ENCODE peak calls at places on chromosomes 6 and 20, in five cellular contexts. P, D, O, S and G are unnamed samples.
A peak's percentile ranks its signal among the peaks of the same experiment; 100 is the strongest.

GRCh38 chr20:38932457-38933120 is 6.4 kb downstream of the FAM83D start:
- DNase-seq in D (no peak), P (peak; percentile 44), O (peak; percentile 50), S (no peak), G (no peak)

GRCh38 chr20:34401741-34402455 is 38.8 kb downstream of the ITCH start:
- DNase-seq in S (no peak), P (no peak), D (no peak), O (no peak), G (no peak)

GRCh38 chr6:71886184-71887005 is at the start of gene RIMS1:
- DNase-seq in P (peak; percentile 11), O (peak; percentile 37), S (no peak), D (peak; percentile 39), G (no peak)

GRCh38 chr20:51531141-51531710 is 11.3 kb downstream of the NFATC2 start:
- DNase-seq in O (peak; percentile 39), P (no peak), S (no peak), D (peak; percentile 95), G (no peak)

GRCh38 chr6:24330137-24330732 is 27.6 kb downstream of the DCDC2 start:
- DNase-seq in S (no peak), P (no peak), D (peak; percentile 83), O (no peak), G (no peak)

GRCh38 chr6:84623956-84624680 is 140.3 kb downstream of the TBX18 start:
- DNase-seq in O (peak; percentile 88), S (no peak), P (peak; percentile 64), D (peak; percentile 77), G (no peak)

GRCh38 chr6:11337306-11337705 is 104.8 kb upstream of the NEDD9 start:
- DNase-seq in S (no peak), D (no peak), O (no peak), P (no peak), G (no peak)

GRCh38 chr20:46354207-46354555 is 45.9 kb upstream of the CDH22 start:
- DNase-seq in O (no peak), S (no peak), D (no peak), P (no peak), G (no peak)

GRCh38 chr6:56984374-56984773 is 29.5 kb downstream of the BEND6 start:
- DNase-seq in P (no peak), S (no peak), D (no peak), O (no peak), G (no peak)

GRCh38 chr6:42960243-42961019 is at the start of gene GNMT:
- DNase-seq in P (peak; percentile 47), S (no peak), D (peak; percentile 62), O (peak; percentile 34), G (peak; percentile 71)

GRCh38 chr6:66558189-66558588 is 851.2 kb upstream of the EYS start:
- DNase-seq in O (no peak), P (no peak), S (no peak), D (no peak), G (no peak)

GRCh38 chr6:53408826-53409225 is 60.1 kb upstream of the ELOVL5 start:
- DNase-seq in O (no peak), S (no peak), P (no peak), D (no peak), G (no peak)

GRCh38 chr6:85468326-85468725 is 18.4 kb downstream of the NT5E start:
- DNase-seq in S (no peak), P (no peak), O (peak; percentile 77), D (peak; percentile 73), G (no peak)

GRCh38 chr6:28408076-28408802 is 8.7 kb upstream of the ZSCAN12 start:
- DNase-seq in P (no peak), D (peak; percentile 47), S (no peak), O (no peak), G (no peak)

GRCh38 chr20:62352402-62353288 is 14.5 kb downstream of the LAMA5 start:
- DNase-seq in S (peak; percentile 61), O (no peak), D (peak; percentile 90), P (peak; percentile 87), G (peak; percentile 91)

GRCh38 chr6:3545156-3545555 is 88.3 kb upstream of the SLC22A23 start:
- DNase-seq in P (no peak), S (no peak), D (no peak), O (no peak), G (no peak)

GRCh38 chr6:99426454-99426762 is 1.3 kb upstream of the PNISR start:
- DNase-seq in S (no peak), P (no peak), O (no peak), D (no peak), G (no peak)

GRCh38 chr6:25612666-25613065 is 39.3 kb upstream of the SCGN start:
- DNase-seq in S (no peak), D (no peak), O (peak; percentile 28), P (no peak), G (no peak)

GRCh38 chr20:25237610-25238318 is 10.1 kb upstream of the PYGB start:
- DNase-seq in P (peak; percentile 78), O (peak; percentile 100), S (peak; percentile 39), D (peak; percentile 98), G (peak; percentile 84)

GRCh38 chr6:121932071-121933009 is 467.1 kb upstream of the HSF2 start:
- DNase-seq in O (peak; percentile 99), P (peak; percentile 42), D (peak; percentile 21), S (no peak), G (peak; percentile 31)

GRCh38 chr20:1775117-1775516 is 117.5 kb upstream of the SIRPG start:
- DNase-seq in D (peak; percentile 70), P (no peak), S (no peak), O (peak; percentile 55), G (peak; percentile 54)

GRCh38 chr6:44855562-44856494 is 468.3 kb downstream of the CDC5L start:
- DNase-seq in P (no peak), S (no peak), D (peak; percentile 17), O (peak; percentile 81), G (no peak)

GRCh38 chr6:156832166-156832743 is 55.1 kb downstream of the ARID1B start:
- DNase-seq in O (peak; percentile 42), P (peak; percentile 53), D (peak; percentile 55), S (peak; percentile 33), G (peak; percentile 20)

GRCh38 chr6:21999012-21999528 is 297.8 kb downstream of the PRL start:
- DNase-seq in P (no peak), O (peak; percentile 88), S (no peak), D (peak; percentile 70), G (no peak)

GRCh38 chr6:6695711-6696048 is 107.2 kb downstream of the LY86 start:
- DNase-seq in O (peak; percentile 26), P (no peak), D (no peak), S (no peak), G (no peak)

GRCh38 chr6:151213352-151213751 is 26.4 kb upstream of the AKAP12 start:
- DNase-seq in S (no peak), D (no peak), P (no peak), O (no peak), G (no peak)

GRCh38 chr6:36487698-36488097 is 44.9 kb downstream of the KCTD20 start:
- DNase-seq in D (no peak), P (no peak), O (peak; percentile 71), S (no peak), G (no peak)

GRCh38 chr6:31058128-31058894 is 48.0 kb downstream of the MUC22 start:
- DNase-seq in O (peak; percentile 91), D (peak; percentile 98), S (no peak), P (no peak), G (no peak)

GRCh38 chr20:48189177-48189576 is 403.9 kb upstream of the SULF2 start:
- DNase-seq in O (peak; percentile 71), P (no peak), D (peak; percentile 12), S (no peak), G (peak; percentile 62)

GRCh38 chr6:71393471-71393870 is 104.9 kb downstream of the OGFRL1 start:
- DNase-seq in D (peak; percentile 62), S (no peak), P (no peak), O (peak; percentile 70), G (no peak)

GRCh38 chr6:80280258-80281010 is 174.0 kb downstream of the BCKDHB start:
- DNase-seq in P (no peak), S (no peak), O (peak; percentile 36), D (peak; percentile 22), G (no peak)

GRCh38 chr6:141700836-141701235 is 431.9 kb upstream of the GJE1 start:
- DNase-seq in D (no peak), S (no peak), P (no peak), O (peak; percentile 46), G (no peak)

GRCh38 chr6:109448615-109449014 is 7.0 kb downstream of the MICAL1 start:
- DNase-seq in S (no peak), O (no peak), D (no peak), P (no peak), G (no peak)

GRCh38 chr6:95280690-95281273 is 296.6 kb upstream of the MANEA start:
- DNase-seq in D (no peak), P (no peak), S (no peak), O (no peak), G (no peak)

GRCh38 chr20:63073051-63073737 is 66.4 kb upstream of the BHLHE23 start:
- DNase-seq in O (no peak), D (no peak), P (no peak), S (no peak), G (no peak)

GRCh38 chr20:54368578-54368977 is 106.8 kb upstream of the DOK5 start:
- DNase-seq in S (no peak), P (no peak), D (no peak), O (no peak), G (no peak)

GRCh38 chr20:53274807-53275206 is 302.6 kb downstream of the TSHZ2 start:
- DNase-seq in S (no peak), P (no peak), O (no peak), D (no peak), G (no peak)